ENCODE peak calls at places on chromosomes 13 and 19, in ten cellular contexts. One of them, this sample, is unnamed.

GRCh38 chr13:33217256-33217655 is 68.3 kb downstream of the STARD13 start:
- DNase-seq in breast epithelium: no peak
- DNase-seq in tibial nerve: no peak
- DNase-seq in erythroblast: no peak
- DNase-seq in heart left ventricle: peak
- DNase-seq in uterus: no peak
- DNase-seq in testis: no peak
- DNase-seq in GM12891: no peak
- DNase-seq in lower leg skin: no peak
- DNase-seq in transverse colon: no peak
- DNase-seq in this sample: no peak

GRCh38 chr19:35135389-35135909 is 590 bp upstream of the LGI4 start:
- DNase-seq in transverse colon: peak
- DNase-seq in testis: peak
- DNase-seq in GM12891: peak
- DNase-seq in tibial nerve: peak
- DNase-seq in erythroblast: peak
- DNase-seq in heart left ventricle: peak
- DNase-seq in lower leg skin: peak
- DNase-seq in uterus: peak
- DNase-seq in breast epithelium: no peak
- DNase-seq in this sample: peak

GRCh38 chr13:111531505-111531904 is 211.1 kb downstream of the TEX29 start:
- DNase-seq in testis: no peak
- DNase-seq in erythroblast: no peak
- DNase-seq in uterus: no peak
- DNase-seq in breast epithelium: no peak
- DNase-seq in heart left ventricle: no peak
- DNase-seq in transverse colon: no peak
- DNase-seq in tibial nerve: no peak
- DNase-seq in lower leg skin: no peak
- DNase-seq in GM12891: no peak
- DNase-seq in this sample: no peak

GRCh38 chr13:110334256-110334655 is 27.2 kb downstream of the COL4A2 start:
- DNase-seq in breast epithelium: no peak
- DNase-seq in lower leg skin: no peak
- DNase-seq in transverse colon: no peak
- DNase-seq in testis: no peak
- DNase-seq in heart left ventricle: no peak
- DNase-seq in GM12891: no peak
- DNase-seq in uterus: no peak
- DNase-seq in tibial nerve: no peak
- DNase-seq in erythroblast: no peak
- DNase-seq in this sample: no peak

GRCh38 chr13:40130871-40131636 is 475.6 kb downstream of the COG6 start:
- DNase-seq in erythroblast: no peak
- DNase-seq in heart left ventricle: no peak
- DNase-seq in tibial nerve: no peak
- DNase-seq in breast epithelium: no peak
- DNase-seq in GM12891: no peak
- DNase-seq in uterus: peak
- DNase-seq in lower leg skin: no peak
- DNase-seq in transverse colon: peak
- DNase-seq in testis: no peak
- DNase-seq in this sample: peak

GRCh38 chr19:6800991-6801396 is 28.5 kb downstream of the VAV1 start:
- DNase-seq in GM12891: no peak
- DNase-seq in transverse colon: no peak
- DNase-seq in lower leg skin: no peak
- DNase-seq in uterus: no peak
- DNase-seq in testis: no peak
- DNase-seq in erythroblast: no peak
- DNase-seq in tibial nerve: no peak
- DNase-seq in breast epithelium: no peak
- DNase-seq in heart left ventricle: no peak
- DNase-seq in this sample: peak

GRCh38 chr19:409515-410242 is 732 bp upstream of the C2CD4C start:
- DNase-seq in heart left ventricle: peak
- DNase-seq in lower leg skin: peak
- DNase-seq in testis: no peak
- DNase-seq in transverse colon: no peak
- DNase-seq in GM12891: no peak
- DNase-seq in uterus: no peak
- DNase-seq in tibial nerve: peak
- DNase-seq in erythroblast: no peak
- DNase-seq in breast epithelium: peak
- DNase-seq in this sample: peak

GRCh38 chr13:38686635-38687245 is at the start of gene FREM2:
- DNase-seq in uterus: no peak
- DNase-seq in transverse colon: peak
- DNase-seq in GM12891: no peak
- DNase-seq in tibial nerve: no peak
- DNase-seq in erythroblast: no peak
- DNase-seq in heart left ventricle: peak
- DNase-seq in testis: peak
- DNase-seq in lower leg skin: no peak
- DNase-seq in breast epithelium: no peak
- DNase-seq in this sample: no peak

GRCh38 chr19:42091300-42092266 is 15.6 kb downstream of the ZNF574 start:
- DNase-seq in lower leg skin: no peak
- DNase-seq in heart left ventricle: no peak
- DNase-seq in transverse colon: peak
- DNase-seq in GM12891: no peak
- DNase-seq in testis: no peak
- DNase-seq in erythroblast: peak
- DNase-seq in breast epithelium: no peak
- DNase-seq in tibial nerve: no peak
- DNase-seq in uterus: peak
- DNase-seq in this sample: peak

GRCh38 chr13:105327727-105328126 is 1207.7 kb downstream of the EFNB2 start:
- DNase-seq in uterus: no peak
- DNase-seq in tibial nerve: no peak
- DNase-seq in lower leg skin: no peak
- DNase-seq in transverse colon: no peak
- DNase-seq in breast epithelium: no peak
- DNase-seq in GM12891: no peak
- DNase-seq in erythroblast: no peak
- DNase-seq in heart left ventricle: no peak
- DNase-seq in testis: no peak
- DNase-seq in this sample: no peak

GRCh38 chr19:42323852-42324654 is 1.4 kb upstream of the MEGF8 start:
- DNase-seq in testis: no peak
- DNase-seq in breast epithelium: no peak
- DNase-seq in erythroblast: peak
- DNase-seq in tibial nerve: no peak
- DNase-seq in uterus: no peak
- DNase-seq in lower leg skin: no peak
- DNase-seq in heart left ventricle: no peak
- DNase-seq in GM12891: no peak
- DNase-seq in transverse colon: peak
- DNase-seq in this sample: no peak

GRCh38 chr19:36849701-36850645 is 703 bp upstream of the ZNF345 start:
- DNase-seq in GM12891: peak
- DNase-seq in transverse colon: peak
- DNase-seq in testis: peak
- DNase-seq in erythroblast: peak
- DNase-seq in heart left ventricle: peak
- DNase-seq in lower leg skin: peak
- DNase-seq in uterus: peak
- DNase-seq in tibial nerve: peak
- DNase-seq in breast epithelium: peak
- DNase-seq in this sample: peak
- TF ChIP-seq POLR2A in GM12891: peak
- TF ChIP-seq POLR2A in transverse colon: peak
- TF ChIP-seq POLR2A in testis: no peak
- TF ChIP-seq POLR2A in erythroblast: no peak
- TF ChIP-seq POLR2A in heart left ventricle: peak
- TF ChIP-seq POLR2A in lower leg skin: no peak
- TF ChIP-seq POLR2A in uterus: peak
- TF ChIP-seq POLR2A in tibial nerve: no peak
- TF ChIP-seq POLR2A in breast epithelium: no peak
- TF ChIP-seq POLR2A in this sample: peak

GRCh38 chr19:33085570-33086128 is 4.7 kb downstream of the GPATCH1 start:
- DNase-seq in heart left ventricle: no peak
- DNase-seq in GM12891: no peak
- DNase-seq in breast epithelium: no peak
- DNase-seq in testis: no peak
- DNase-seq in uterus: no peak
- DNase-seq in tibial nerve: no peak
- DNase-seq in lower leg skin: no peak
- DNase-seq in erythroblast: no peak
- DNase-seq in transverse colon: no peak
- DNase-seq in this sample: no peak

GRCh38 chr19:33075519-33075918 is 5.5 kb upstream of the GPATCH1 start:
- DNase-seq in heart left ventricle: no peak
- DNase-seq in lower leg skin: no peak
- DNase-seq in erythroblast: no peak
- DNase-seq in transverse colon: no peak
- DNase-seq in GM12891: no peak
- DNase-seq in breast epithelium: no peak
- DNase-seq in uterus: no peak
- DNase-seq in testis: no peak
- DNase-seq in tibial nerve: no peak
- DNase-seq in this sample: no peak

GRCh38 chr19:33086955-33087354 is 6.0 kb downstream of the GPATCH1 start:
- DNase-seq in transverse colon: no peak
- DNase-seq in uterus: no peak
- DNase-seq in breast epithelium: no peak
- DNase-seq in lower leg skin: no peak
- DNase-seq in testis: no peak
- DNase-seq in erythroblast: no peak
- DNase-seq in GM12891: no peak
- DNase-seq in heart left ventricle: no peak
- DNase-seq in tibial nerve: no peak
- DNase-seq in this sample: no peak

GRCh38 chr19:33080761-33081681 is at the start of gene GPATCH1:
- DNase-seq in tibial nerve: peak
- DNase-seq in testis: peak
- DNase-seq in transverse colon: peak
- DNase-seq in lower leg skin: peak
- DNase-seq in heart left ventricle: peak
- DNase-seq in erythroblast: peak
- DNase-seq in GM12891: peak
- DNase-seq in breast epithelium: peak
- DNase-seq in uterus: peak
- DNase-seq in this sample: peak
- TF ChIP-seq POLR2A in tibial nerve: no peak
- TF ChIP-seq POLR2A in testis: no peak
- TF ChIP-seq POLR2A in transverse colon: peak
- TF ChIP-seq POLR2A in lower leg skin: no peak
- TF ChIP-seq POLR2A in heart left ventricle: peak
- TF ChIP-seq POLR2A in erythroblast: peak
- TF ChIP-seq POLR2A in GM12891: peak
- TF ChIP-seq POLR2A in breast epithelium: peak
- TF ChIP-seq POLR2A in uterus: peak
- TF ChIP-seq POLR2A in this sample: peak

DNA sequence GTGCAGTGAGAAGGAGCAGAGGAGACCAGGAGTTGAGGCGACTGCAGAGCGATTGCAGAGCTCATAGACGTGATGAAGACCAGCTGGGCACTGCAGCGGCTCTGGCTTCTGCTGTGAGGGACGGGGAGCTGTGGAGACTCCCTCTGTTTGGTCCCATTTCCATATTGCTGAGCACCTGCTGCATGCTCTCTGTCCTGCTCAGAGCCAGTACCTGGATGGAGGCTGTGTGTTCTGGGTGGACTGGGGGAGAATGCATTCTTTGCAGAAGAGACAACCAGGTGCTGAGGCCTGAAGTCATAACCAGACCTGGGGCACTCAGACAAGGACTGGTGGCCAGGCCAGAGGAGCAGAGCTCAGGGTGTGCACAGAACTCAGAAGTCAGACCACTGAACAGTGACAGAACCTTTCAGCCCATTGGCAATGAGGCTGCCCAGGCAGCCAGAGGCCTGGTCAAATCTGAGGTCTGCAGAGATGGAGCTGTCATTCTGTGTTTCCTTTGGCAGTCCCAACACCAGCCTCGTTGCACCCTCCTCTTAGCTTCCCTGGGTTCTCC is 1.3 kb upstream of the A1BG start:
- DNase-seq in breast epithelium: no peak
- DNase-seq in heart left ventricle: no peak
- DNase-seq in testis: no peak
- DNase-seq in erythroblast: no peak
- DNase-seq in uterus: no peak
- DNase-seq in GM12891: no peak
- DNase-seq in lower leg skin: no peak
- DNase-seq in transverse colon: no peak
- DNase-seq in tibial nerve: no peak
- DNase-seq in this sample: no peak
- TF ChIP-seq POLR2A in breast epithelium: no peak
- TF ChIP-seq POLR2A in heart left ventricle: no peak
- TF ChIP-seq POLR2A in testis: no peak
- TF ChIP-seq POLR2A in erythroblast: no peak
- TF ChIP-seq POLR2A in uterus: no peak
- TF ChIP-seq POLR2A in GM12891: no peak
- TF ChIP-seq POLR2A in lower leg skin: no peak
- TF ChIP-seq POLR2A in transverse colon: no peak
- TF ChIP-seq POLR2A in tibial nerve: no peak
- TF ChIP-seq POLR2A in this sample: no peak

DNA sequence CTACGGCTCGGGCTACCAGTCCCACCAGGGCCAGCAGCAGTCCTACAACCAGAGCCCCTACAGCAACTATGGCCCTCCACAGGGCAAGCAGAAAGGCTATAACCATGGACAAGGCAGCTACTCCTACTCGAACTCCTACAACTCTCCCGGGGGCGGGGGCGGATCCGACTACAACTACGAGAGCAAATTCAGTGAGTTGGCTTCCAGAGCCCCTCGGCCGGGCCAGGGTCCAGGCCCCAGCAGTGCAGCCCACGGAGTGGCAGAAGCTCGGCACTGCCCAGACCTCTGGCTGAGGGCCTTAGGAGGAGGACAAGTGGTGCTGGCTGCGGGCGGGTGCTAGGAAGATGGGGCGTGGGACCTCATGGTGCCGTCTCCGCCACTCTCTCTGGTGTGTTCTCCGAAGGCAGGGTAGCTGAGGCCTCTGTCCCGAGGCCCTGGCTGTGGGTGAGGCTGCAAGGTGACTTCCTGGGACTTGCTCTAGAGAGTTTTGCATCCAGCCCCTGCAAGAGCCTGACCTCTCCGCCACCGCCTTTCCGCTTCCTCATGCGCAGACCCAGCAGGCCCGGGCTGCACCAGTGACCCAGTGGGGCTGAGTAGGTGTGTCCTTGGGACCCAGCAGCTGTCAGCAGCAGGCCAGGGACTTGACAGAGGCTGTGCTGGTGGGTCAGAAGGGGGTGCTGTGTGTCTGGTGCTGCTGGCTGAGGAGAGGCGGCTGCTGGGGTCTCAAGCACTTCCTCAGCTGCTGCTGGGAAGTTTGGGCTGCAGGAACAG is 13.5 kb upstream of the QTRT1 start:
- DNase-seq in uterus: no peak
- DNase-seq in heart left ventricle: no peak
- DNase-seq in GM12891: no peak
- DNase-seq in testis: no peak
- DNase-seq in transverse colon: no peak
- DNase-seq in tibial nerve: no peak
- DNase-seq in erythroblast: no peak
- DNase-seq in lower leg skin: no peak
- DNase-seq in breast epithelium: no peak
- DNase-seq in this sample: no peak
- TF ChIP-seq POLR2A in uterus: no peak
- TF ChIP-seq POLR2A in heart left ventricle: no peak
- TF ChIP-seq POLR2A in GM12891: no peak
- TF ChIP-seq POLR2A in testis: no peak
- TF ChIP-seq POLR2A in transverse colon: no peak
- TF ChIP-seq POLR2A in tibial nerve: no peak
- TF ChIP-seq POLR2A in erythroblast: no peak
- TF ChIP-seq POLR2A in lower leg skin: no peak
- TF ChIP-seq POLR2A in breast epithelium: no peak
- TF ChIP-seq POLR2A in this sample: no peak

GRCh38 chr19:16457195-16457953 is 14.4 kb downstream of the EPS15L1 start:
- DNase-seq in heart left ventricle: peak
- DNase-seq in lower leg skin: peak
- DNase-seq in breast epithelium: no peak
- DNase-seq in tibial nerve: no peak
- DNase-seq in transverse colon: no peak
- DNase-seq in GM12891: no peak
- DNase-seq in testis: no peak
- DNase-seq in erythroblast: no peak
- DNase-seq in uterus: peak
- DNase-seq in this sample: no peak
- TF ChIP-seq POLR2A in heart left ventricle: no peak
- TF ChIP-seq POLR2A in lower leg skin: no peak
- TF ChIP-seq POLR2A in breast epithelium: no peak
- TF ChIP-seq POLR2A in tibial nerve: no peak
- TF ChIP-seq POLR2A in transverse colon: no peak
- TF ChIP-seq POLR2A in GM12891: no peak
- TF ChIP-seq POLR2A in testis: no peak
- TF ChIP-seq POLR2A in erythroblast: no peak
- TF ChIP-seq POLR2A in uterus: no peak
- TF ChIP-seq POLR2A in this sample: no peak